ENCODE peak calls at places on chromosomes 11 and 22, in four cellular contexts. H is fibroblast of mammary gland, Q is lower leg skin, K is cardiac fibroblast. X is an unnamed sample.
A peak's percentile ranks its signal among the peaks of the same experiment; 100 is the strongest.

GRCh38 chr11:14932447-14932846 is 39.7 kb downstream of the CALCA start:
- DNase-seq in H (no peak), Q (no peak), K (no peak), X (no peak)

GRCh38 chr11:127816959-127817358 is 770.4 kb downstream of the ETS1 start:
- DNase-seq in Q (no peak), K (no peak), H (no peak), X (no peak)

GRCh38 chr11:64224151-64224890 is 1.7 kb downstream of the TRPT1 start:
- DNase-seq in Q (peak; percentile 84), K (no peak), H (peak; percentile 49), X (no peak)

GRCh38 chr11:8867856-8868705 is 42.9 kb upstream of the AKIP1 start:
- DNase-seq in Q (no peak), H (peak; percentile 79), K (peak; percentile 65), X (no peak)

GRCh38 chr22:49415219-49415951 is 412.3 kb downstream of the BRD1 start:
- DNase-seq in K (no peak), Q (peak; percentile 77), H (no peak), X (no peak)

GRCh38 chr11:126149759-126150236 is 61.7 kb downstream of the RPUSD4 start:
- DNase-seq in Q (no peak), K (peak; percentile 76), H (no peak), X (no peak)

GRCh38 chr11:58503361-58503856 is 4.5 kb downstream of the OR5B21 start:
- DNase-seq in Q (no peak), H (no peak), K (no peak), X (no peak)

GRCh38 chr22:34702279-34702678 is 363.7 kb upstream of the ISX start:
- DNase-seq in Q (no peak), K (no peak), H (no peak), X (no peak)

GRCh38 chr22:18929459-18929858 is 6.6 kb downstream of the PRODH start:
- DNase-seq in K (no peak), H (no peak), Q (peak; percentile 79), X (peak; percentile 12)

GRCh38 chr22:37070334-37070733 is 18.8 kb downstream of the KCTD17 start:
- DNase-seq in K (no peak), Q (no peak), H (no peak), X (peak; percentile 59)

GRCh38 chr11:11635456-11635855 is 13.7 kb upstream of the GALNT18 start:
- DNase-seq in Q (no peak), K (no peak), H (no peak), X (no peak)

GRCh38 chr11:118136826-118137225 is 15.8 kb downstream of the SCN4B start:
- DNase-seq in Q (no peak), K (no peak), H (no peak), X (no peak)

GRCh38 chr11:69010361-69010891 is 2.6 kb downstream of the MRGPRF start:
- DNase-seq in K (no peak), Q (no peak), H (no peak), X (no peak)
- H3K4me3 ChIP-seq in K (peak overlapping the region; percentile 5), Q (no peak overlapping the region), H (peak overlapping the region; percentile 38), X (peak overlapping the region; percentile 24)

DNA sequence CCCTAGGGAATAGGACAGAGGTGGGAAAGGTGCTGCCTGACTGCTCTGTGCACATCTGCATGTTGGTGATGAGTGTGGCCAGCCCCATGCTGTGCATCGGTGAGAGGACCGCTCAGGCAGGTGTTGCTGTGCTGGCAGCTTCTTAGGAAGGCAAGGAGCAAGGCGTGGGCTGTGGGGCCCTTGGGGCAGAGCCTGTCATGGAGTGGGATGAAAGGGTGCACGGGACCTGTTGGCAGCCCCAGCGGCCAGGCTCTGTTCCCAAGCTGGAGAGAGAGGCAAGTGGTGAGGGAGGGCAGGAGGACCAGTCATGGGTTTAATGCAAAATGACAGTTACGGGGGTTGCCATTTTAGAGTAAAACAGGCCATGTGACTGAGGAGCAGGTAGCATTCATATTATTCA is 78.3 kb downstream of the ZBTB16 start:
- DNase-seq in H (no peak), Q (peak; percentile 84), K (no peak), X (no peak)
- H3K4me3 ChIP-seq in H (no peak overlapping the region), Q (no peak overlapping the region), K (no peak overlapping the region), X (no peak overlapping the region)

DNA sequence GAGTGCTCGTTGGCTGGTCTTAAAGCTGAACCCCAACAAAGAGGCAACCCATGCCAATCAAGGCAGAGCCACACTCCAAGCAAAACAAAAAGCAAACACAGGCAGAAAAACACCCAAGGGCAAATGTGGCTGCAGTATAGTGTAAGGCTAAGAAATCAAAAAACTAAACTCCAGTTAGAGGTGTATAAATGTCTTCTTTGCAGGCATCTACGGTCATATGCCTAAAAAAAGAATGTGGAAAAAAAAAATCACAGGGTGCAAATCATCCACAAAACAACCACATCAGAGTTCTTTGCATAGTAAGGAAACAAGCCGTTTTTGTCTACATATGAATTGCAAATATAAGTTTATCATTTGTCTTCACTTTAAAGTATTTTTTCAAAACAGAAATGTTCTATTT is 27.8 kb downstream of the ARFGAP3 start:
- DNase-seq in H (no peak), Q (no peak), K (no peak), X (no peak)
- H3K4me3 ChIP-seq in H (no peak overlapping the region), Q (no peak overlapping the region), K (no peak overlapping the region), X (no peak overlapping the region)

DNA sequence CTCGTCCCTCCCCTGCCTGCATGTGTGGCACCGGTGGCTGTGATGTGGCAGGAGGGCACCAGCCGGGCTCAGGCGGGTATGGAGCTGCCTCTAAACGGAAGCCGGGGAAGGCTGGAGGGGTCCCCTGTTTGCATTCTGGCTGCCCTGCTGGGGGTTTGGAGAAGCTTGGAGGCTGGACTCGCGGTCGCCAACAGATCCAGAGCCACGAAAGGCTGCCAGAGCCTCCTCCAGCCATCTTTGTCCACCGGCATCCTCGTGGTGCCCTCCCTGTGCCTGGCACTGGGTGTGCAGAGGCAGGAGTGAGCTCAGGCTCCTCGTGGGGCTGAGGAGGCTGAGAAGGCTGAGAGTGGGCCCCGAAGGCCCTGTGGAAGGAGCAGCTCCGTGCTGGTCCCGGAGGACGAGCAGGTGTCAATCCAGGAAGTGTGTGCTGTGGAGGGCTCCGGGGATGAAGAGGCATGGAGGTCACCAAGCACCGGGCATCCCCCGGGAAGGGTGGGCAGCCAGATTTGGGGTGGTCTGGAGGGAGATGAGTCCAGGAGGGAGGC is 937 bp downstream of the KDELR3 start:
- DNase-seq in Q (peak; percentile 81), K (no peak), H (no peak), X (no peak)
- H3K4me3 ChIP-seq in Q (no peak overlapping the region), K (peak overlapping the region; percentile 84), H (peak overlapping the region; percentile 95), X (peak overlapping the region; percentile 67)

X was measured in left lung.